ENCODE peak calls at places on chromosome 9, in four cellular contexts. I is WTC11, G is K562, O is HepG2. W is an unnamed sample.

GRCh38 chr9:101470929-101471328 is 35.4 kb upstream of the ALDOB start:
- DNase-seq in I (no peak), O (no peak), G (no peak), W (no peak)

GRCh38 chr9:74407166-74407565 is 90.0 kb upstream of the RORB start:
- DNase-seq in I (no peak), G (no peak), O (no peak), W (no peak)

GRCh38 chr9:79583957-79584654 is 12.3 kb downstream of the TLE4 start:
- DNase-seq in I (no peak), O (no peak), G (no peak), W (no peak)

GRCh38 chr9:14783358-14783757 is 60.8 kb upstream of the CER1 start:
- DNase-seq in G (no peak), I (no peak), O (peak), W (no peak)

GRCh38 chr9:79233542-79233941 is 338.2 kb upstream of the TLE4 start:
- DNase-seq in G (peak), O (peak), I (peak), W (no peak)

GRCh38 chr9:68462004-68462775 is 78.5 kb downstream of the TMEM252 start:
- DNase-seq in G (no peak), I (peak), O (no peak), W (no peak)

GRCh38 chr9:94944623-94945022 is 218.1 kb downstream of the AOPEP start:
- DNase-seq in O (no peak), I (no peak), G (no peak), W (no peak)

GRCh38 chr9:85408494-85408893 is 333.3 kb downstream of the AGTPBP1 start:
- DNase-seq in O (peak), G (no peak), I (no peak), W (no peak)

GRCh38 chr9:116342941-116343340 is 189.3 kb downstream of the PAPPA start:
- DNase-seq in O (no peak), I (no peak), G (no peak), W (no peak)

GRCh38 chr9:97560851-97561250 is 59.4 kb downstream of the TMOD1 start:
- DNase-seq in G (no peak), I (no peak), O (no peak), W (no peak)

GRCh38 chr9:128420651-128421473 is at the start of gene CERCAM:
- DNase-seq in G (peak), O (peak), I (peak), W (no peak)

GRCh38 chr9:126157409-126157808 is 169.2 kb upstream of the MVB12B start:
- DNase-seq in G (no peak), O (no peak), I (no peak), W (no peak)

GRCh38 chr9:84371737-84372136 is 31.2 kb upstream of the SLC28A3 start:
- DNase-seq in I (no peak), O (peak), G (no peak), W (no peak)

GRCh38 chr9:32823101-32823500 is 39.8 kb downstream of the TMEM215 start:
- DNase-seq in O (no peak), I (no peak), G (no peak), W (no peak)

GRCh38 chr9:134477927-134478326 is 151.7 kb downstream of the RXRA start:
- DNase-seq in G (no peak), I (no peak), O (no peak), W (no peak)

GRCh38 chr9:35095175-35095574 is 1.2 kb downstream of the PIGO start:
- DNase-seq in O (no peak), G (no peak), I (no peak), W (no peak)
- TF ChIP-seq ESRRA in O (no peak), G (no peak), I (no peak), W (no peak)

GRCh38 chr9:71147368-71147767 is 25.9 kb upstream of the TRPM3 start:
- DNase-seq in O (no peak), I (no peak), G (no peak), W (no peak)

GRCh38 chr9:71146511-71146910 is 25.1 kb upstream of the TRPM3 start:
- DNase-seq in I (no peak), G (no peak), O (no peak), W (no peak)

GRCh38 chr9:71144495-71144894 is 23.1 kb upstream of the TRPM3 start:
- DNase-seq in I (no peak), G (no peak), O (no peak), W (no peak)

DNA sequence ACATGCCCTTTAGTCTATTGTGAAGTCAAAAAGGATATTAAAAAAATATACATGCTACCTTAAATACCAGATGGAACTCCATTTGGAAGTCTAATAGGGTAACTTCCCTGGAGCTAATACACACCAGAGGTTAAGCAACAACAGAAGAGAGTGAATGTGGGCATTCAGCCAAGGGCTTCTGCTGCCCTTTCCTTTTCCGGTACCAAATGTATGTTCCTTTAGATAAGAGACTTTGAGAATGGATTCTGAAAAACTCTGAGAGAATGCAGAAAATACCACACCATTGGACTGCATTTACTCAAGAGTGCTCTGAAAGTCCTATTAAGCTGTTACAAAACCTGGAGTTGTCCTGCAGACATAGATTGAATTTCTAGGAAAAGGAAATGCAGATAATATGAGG is 23.8 kb upstream of the TRPM3 start:
- DNase-seq in G (peak), O (no peak), I (no peak), W (no peak)
- TF ChIP-seq ETV6 in G (peak), O (no peak), I (no peak), W (no peak)

GRCh38 chr9:17802249-17802857 is 223.5 kb downstream of the SH3GL2 start:
- DNase-seq in I (no peak), O (no peak), G (no peak), W (no peak)
- TF ChIP-seq ESRRA in I (no peak), O (no peak), G (no peak), W (no peak)

DNA sequence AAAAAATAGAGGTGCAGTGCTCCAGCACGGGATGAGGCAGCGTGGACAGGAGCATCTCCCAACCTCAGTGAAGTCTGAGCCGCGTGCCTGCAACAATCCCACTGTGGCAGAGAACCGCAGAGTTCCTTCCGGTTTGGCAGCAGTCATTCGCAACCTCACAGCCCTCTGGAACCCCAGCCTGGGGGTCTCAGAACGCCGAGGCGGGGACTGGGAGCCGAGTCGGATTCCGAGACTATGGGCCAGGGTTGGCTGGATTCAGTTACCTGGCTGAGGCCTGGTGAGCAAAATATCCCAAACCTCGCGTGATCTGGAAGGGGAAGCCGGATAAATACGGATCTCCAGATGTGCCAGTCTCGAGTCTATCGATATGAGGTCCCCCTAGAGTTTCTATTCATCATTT is 27.0 kb downstream of the CDKN2A start:
- DNase-seq in G (no peak), O (no peak), I (peak), W (no peak)
- TF ChIP-seq ETV6 in G (no peak), O (no peak), I (no peak), W (no peak)

DNA sequence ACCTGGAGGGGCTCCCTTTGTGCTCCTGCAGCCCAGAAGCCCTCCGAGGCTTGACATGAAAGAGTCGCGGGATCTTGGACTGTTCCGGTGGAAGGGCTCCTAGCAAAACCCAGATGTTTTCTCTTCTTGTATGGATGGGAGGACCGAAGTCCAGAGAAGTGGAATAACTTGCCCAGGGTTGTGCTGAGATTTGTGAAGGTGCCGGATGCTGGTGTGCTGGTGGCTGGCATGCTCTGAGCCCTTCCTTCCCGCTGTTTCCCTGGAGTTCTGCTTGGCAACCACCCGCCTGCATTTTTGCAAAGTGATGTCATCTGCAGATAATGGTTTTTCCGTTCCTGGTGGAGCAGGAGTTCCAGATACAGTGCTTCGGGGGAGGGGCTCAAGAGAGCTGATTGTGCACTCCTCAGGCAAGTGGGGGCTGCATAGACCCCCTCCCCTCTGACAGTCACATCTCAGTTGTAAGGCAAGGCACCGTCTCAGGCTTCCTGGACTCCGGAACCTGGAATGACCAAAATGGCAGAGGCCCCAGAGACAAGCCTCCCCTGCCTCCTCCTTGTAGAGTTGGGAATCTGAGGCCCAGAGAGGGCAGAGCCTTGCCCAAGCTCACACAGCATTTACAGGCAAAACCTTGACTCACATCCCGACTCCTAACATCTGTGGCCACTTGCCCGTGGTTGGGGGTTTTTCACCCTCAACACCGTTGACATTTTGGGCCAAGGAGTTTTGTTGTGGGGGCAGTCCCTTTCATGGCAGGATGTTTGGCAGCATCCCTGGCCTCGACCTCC is 157.0 kb downstream of the RGS3 start:
- DNase-seq in O (peak), I (no peak), G (no peak), W (no peak)
- TF ChIP-seq ESRRA in O (no peak), I (no peak), G (no peak), W (no peak)

DNA sequence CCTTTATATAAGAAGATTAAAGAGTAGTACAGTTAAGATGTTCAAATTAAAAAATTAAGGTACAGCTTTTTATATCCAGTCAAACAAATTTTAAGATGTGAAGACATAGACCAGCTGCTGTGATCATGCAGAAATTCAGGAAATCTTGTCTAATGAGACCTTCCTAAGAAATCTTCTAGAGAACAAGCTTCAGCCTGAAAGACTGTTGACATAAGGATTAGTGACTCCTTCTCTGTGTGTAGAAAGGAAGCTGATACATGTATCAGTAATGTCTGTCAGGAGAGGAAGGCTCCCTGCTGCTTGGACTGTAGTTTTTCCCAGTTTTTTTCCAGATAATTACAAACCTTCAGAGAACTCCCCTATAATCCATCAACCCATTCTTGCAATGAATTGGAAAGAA is 75.8 kb upstream of the PCSK5 start:
- DNase-seq in I (no peak), G (no peak), O (no peak), W (no peak)
- TF ChIP-seq ETV6 in I (no peak), G (no peak), O (no peak), W (no peak)

DNA sequence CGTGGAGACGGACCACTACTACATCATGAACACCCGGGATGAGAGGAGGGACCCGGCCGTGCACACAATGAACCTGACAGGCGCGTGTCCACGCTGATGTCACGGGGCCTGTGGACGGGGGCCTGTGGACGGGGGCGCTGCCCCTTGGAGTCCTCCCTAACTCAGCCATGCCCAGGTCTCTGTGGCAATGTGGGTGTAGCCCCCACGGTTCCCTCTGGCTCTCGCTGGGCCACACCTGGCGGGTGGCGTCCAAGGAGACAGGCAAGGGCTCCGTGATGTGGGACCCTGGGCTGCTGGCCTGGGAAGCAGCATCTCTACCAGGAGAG is 22.1 kb downstream of the PAEP start:
- DNase-seq in O (no peak), G (no peak), I (no peak), W (no peak)
- TF ChIP-seq ESRRA in O (no peak), G (no peak), I (no peak), W (no peak)

GRCh38 chr9:89870207-89870606 is 265.4 kb downstream of the GADD45G start:
- DNase-seq in I (no peak), O (no peak), G (no peak), W (no peak)

GRCh38 chr9:89869774-89870173 is 265.0 kb downstream of the GADD45G start:
- DNase-seq in G (no peak), O (no peak), I (no peak), W (no peak)

GRCh38 chr9:89865357-89865756 is 260.5 kb downstream of the GADD45G start:
- DNase-seq in I (no peak), O (no peak), G (no peak), W (no peak)

GRCh38 chr9:89865981-89866380 is 261.2 kb downstream of the GADD45G start:
- DNase-seq in I (no peak), O (no peak), G (no peak), W (no peak)

DNA sequence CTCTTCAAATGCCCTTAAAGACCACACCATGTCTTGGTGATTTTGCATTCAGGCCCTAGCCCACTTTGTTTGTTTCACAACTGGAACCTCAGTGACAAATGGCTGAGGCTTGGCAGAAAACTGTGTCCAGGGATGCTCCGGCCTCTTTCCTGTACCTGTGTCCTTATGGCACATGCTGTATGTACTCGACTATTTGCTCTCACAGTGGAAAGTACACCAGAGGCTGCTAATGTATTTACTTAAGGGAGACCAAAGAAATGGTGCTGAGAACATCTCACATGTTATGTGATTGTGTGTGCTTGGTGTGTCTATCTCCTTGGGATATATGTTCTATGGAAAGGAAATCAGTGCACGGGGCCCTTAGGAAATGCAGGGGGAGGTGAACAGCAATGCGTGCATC is 263.3 kb downstream of the GADD45G start:
- DNase-seq in I (no peak), G (no peak), O (no peak), W (no peak)
- TF ChIP-seq ETV6 in I (no peak), G (no peak), O (no peak), W (no peak)

DNA sequence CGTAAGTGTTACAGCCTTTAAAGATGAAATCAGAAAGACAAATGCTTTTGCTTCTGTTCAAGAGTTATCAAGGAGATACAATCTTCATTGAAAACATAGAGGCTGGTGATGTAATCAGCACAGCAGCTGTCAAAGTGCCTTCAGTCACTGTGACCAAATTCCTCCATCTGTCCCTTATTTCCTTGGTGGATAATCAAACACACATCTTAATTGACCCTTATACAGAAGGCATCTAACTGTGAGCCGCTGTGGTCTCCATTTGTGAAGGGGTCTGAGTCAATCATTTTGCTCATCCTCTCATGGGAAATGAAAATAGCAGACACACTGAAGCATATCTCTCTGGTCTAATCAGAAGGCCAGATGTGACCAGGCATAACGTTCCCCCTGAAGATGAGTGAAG is 130.1 kb upstream of the TLR4 start:
- DNase-seq in G (no peak), O (no peak), I (no peak), W (no peak)
- TF ChIP-seq ESRRA in G (no peak), O (no peak), I (no peak), W (no peak)

DNA sequence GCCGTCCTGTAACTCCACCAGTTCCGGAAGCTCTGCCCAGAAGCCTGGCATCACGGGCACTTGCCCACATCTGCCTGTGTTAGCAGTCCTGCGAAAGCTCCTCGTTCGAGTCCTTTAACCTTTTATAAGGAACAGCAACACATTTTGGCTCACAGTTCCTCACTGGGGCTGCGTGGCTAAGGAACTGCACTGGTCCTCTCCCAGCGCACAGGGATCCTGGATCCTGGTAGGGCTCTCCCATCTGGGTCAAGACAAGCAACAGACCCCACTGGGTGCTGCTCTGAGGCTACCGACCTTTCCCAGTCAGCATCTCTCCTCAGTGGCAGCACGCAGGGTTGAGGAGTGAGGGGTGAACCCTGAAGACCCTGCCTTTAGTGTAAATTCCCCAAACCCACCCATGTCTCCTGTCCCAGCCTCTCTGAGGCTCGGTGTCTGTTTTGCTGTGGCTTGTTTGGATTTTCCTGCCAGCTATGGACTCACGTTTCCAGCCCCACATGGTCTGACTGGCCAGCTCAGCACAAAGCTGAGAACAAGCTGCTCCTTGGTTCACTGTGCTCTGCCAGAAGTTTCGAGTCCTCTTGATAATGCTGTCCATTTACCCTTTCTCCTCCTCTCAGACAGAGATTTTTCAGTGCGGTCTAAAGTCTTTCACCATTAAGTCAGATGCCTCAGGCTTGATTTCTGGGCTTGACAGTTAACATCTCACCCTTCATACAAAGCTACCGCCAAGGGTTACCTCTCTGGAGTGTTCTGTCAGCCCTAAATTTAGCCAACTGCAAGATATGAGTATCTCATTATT is 80.0 kb downstream of the AK8 start:
- DNase-seq in G (no peak), O (no peak), I (no peak), W (no peak)
- TF ChIP-seq ETV6 in G (no peak), O (no peak), I (no peak), W (no peak)